ENCODE peak calls at places on chromosomes 16 and 17, in seven cellular contexts. O is caudate nucleus; Q is AG08396; I is K562; V is stimulated activated CD8-positive, alpha-beta memory T cell treated with anti-CD3 and anti-CD28 coated beads, Interleukin-4, amount 100 ng/mL, for 48 hours; G is NCI-H1436; L is adipocyte. B is an unnamed sample.

GRCh38 chr17:63945851-63946439 is 13.8 kb upstream of the CD79B start:
- DNase-seq in O (no peak), Q (no peak), G (no peak), I (no peak), L (no peak), V (peak; percentile 35), B (no peak)

GRCh38 chr16:5415123-5415522 is 317.5 kb upstream of the EEF2KMT start:
- DNase-seq in O (no peak), G (no peak), Q (no peak), I (no peak), L (no peak), V (no peak), B (no peak)

GRCh38 chr16:85279402-85279801 is 167.1 kb upstream of the CIBAR2 start:
- DNase-seq in I (no peak), O (no peak), G (no peak), V (no peak), Q (no peak), L (no peak), B (no peak)

GRCh38 chr16:31713945-31714898 is 159.4 kb upstream of the ZNF267 start:
- DNase-seq in G (no peak), V (no peak), L (peak; percentile 10), I (peak; percentile 45), O (no peak), Q (no peak), B (no peak)

GRCh38 chr17:7511108-7511507 is 26.9 kb downstream of the POLR2A start:
- DNase-seq in L (no peak), I (no peak), Q (no peak), V (no peak), G (no peak), O (no peak), B (no peak)

GRCh38 chr17:82639628-82640027 is 8.6 kb downstream of the WDR45B start:
- DNase-seq in Q (no peak), O (no peak), L (no peak), G (no peak), V (no peak), I (no peak), B (no peak)

GRCh38 chr17:77354721-77355455 is 214.1 kb downstream of the SEC14L1 start:
- DNase-seq in V (peak; percentile 21), G (no peak), Q (peak; percentile 87), L (peak; percentile 77), O (no peak), I (no peak), B (peak; percentile 95)

GRCh38 chr16:79589495-79590134 is 10.9 kb downstream of the MAF start:
- DNase-seq in V (no peak), L (no peak), O (no peak), Q (no peak), G (no peak), I (no peak), B (no peak)

GRCh38 chr17:31008374-31009035 is 37.7 kb downstream of the RNF135 start:
- DNase-seq in V (peak; percentile 65), G (no peak), L (no peak), I (no peak), Q (peak; percentile 69), O (peak; percentile 64), B (peak; percentile 64)

GRCh38 chr16:1194665-1195392 is 30.2 kb downstream of the TPSG1 start:
- DNase-seq in L (peak; percentile 45), O (no peak), V (peak; percentile 46), I (peak; percentile 72), G (no peak), Q (peak; percentile 69), B (no peak)

GRCh38 chr17:76735006-76735405 is 2.1 kb downstream of the SRSF2 start:
- DNase-seq in G (no peak), Q (no peak), V (no peak), L (peak; percentile 68), O (no peak), I (no peak), B (peak; percentile 62)

GRCh38 chr17:1058423-1059130 is 61.6 kb downstream of the TIMM22 start:
- DNase-seq in O (peak; percentile 30), V (peak; percentile 86), I (peak; percentile 72), G (no peak), L (peak; percentile 24), Q (no peak), B (peak; percentile 37)

GRCh38 chr17:57293077-57293476 is 36.8 kb downstream of the MSI2 start:
- DNase-seq in O (no peak), V (no peak), G (no peak), Q (no peak), I (no peak), L (no peak), B (peak; percentile 80)

GRCh38 chr16:71807905-71808592 is 585 bp downstream of the AP1G1 start:
- DNase-seq in O (no peak), Q (peak; percentile 32), V (no peak), L (peak; percentile 61), I (peak; percentile 69), G (no peak), B (peak; percentile 63)

GRCh38 chr16:11224894-11225676 is 30.9 kb downstream of the SOCS1 start:
- DNase-seq in V (peak; percentile 91), Q (peak; percentile 61), L (no peak), I (no peak), G (no peak), O (no peak), B (peak; percentile 25)

GRCh38 chr17:44308320-44308818 is at the start of gene RUNDC3A:
- DNase-seq in Q (peak; percentile 98), O (peak; percentile 96), L (peak; percentile 94), I (peak; percentile 100), V (peak; percentile 94), G (peak; percentile 95), B (peak; percentile 69)

GRCh38 chr16:24701521-24701951 is 27.9 kb upstream of the TNRC6A start:
- DNase-seq in I (no peak), V (no peak), G (no peak), Q (no peak), L (peak; percentile 42), O (no peak), B (peak; percentile 53)

GRCh38 chr16:48526058-48526957 is 83.7 kb downstream of the N4BP1 start:
- DNase-seq in O (no peak), L (no peak), V (peak; percentile 44), G (peak; percentile 21), I (no peak), Q (no peak), B (peak; percentile 22)

GRCh38 chr17:5892897-5893656 is 177.1 kb upstream of the WSCD1 start:
- DNase-seq in L (no peak), O (no peak), Q (no peak), G (no peak), V (no peak), I (no peak), B (no peak)

GRCh38 chr16:67766281-67766680 is 40.1 kb downstream of the RANBP10 start:
- DNase-seq in L (no peak), V (no peak), I (no peak), G (no peak), O (no peak), Q (no peak), B (no peak)

GRCh38 chr17:28327031-28327607 is 8.1 kb downstream of the TMEM97 start:
- DNase-seq in I (no peak), Q (no peak), V (peak; percentile 46), O (no peak), G (no peak), L (no peak), B (no peak)

GRCh38 chr17:78112508-78113471 is 15.8 kb downstream of the TMC6 start:
- DNase-seq in Q (peak; percentile 93), L (peak; percentile 67), V (peak; percentile 93), G (peak; percentile 64), I (peak; percentile 87), O (peak; percentile 75), B (peak; percentile 27)

GRCh38 chr17:79948406-79948917 is 87.2 kb downstream of the TBC1D16 start:
- DNase-seq in V (no peak), Q (no peak), O (no peak), G (no peak), L (no peak), I (no peak), B (no peak)

B was measured in iris pigment epithelial cell.